ENCODE peak calls at places on chromosome 20, in five cellular contexts. E is PC-9, C is GM12878, D is breast epithelium, I is vagina. X is an unnamed sample.

GRCh38 chr20:50191065-50191565 is 485 bp downstream of the CEBPB start:
- DNase-seq in E (no peak), C (no peak), D (peak; percentile 49), I (peak; percentile 93), X (no peak)

GRCh38 chr20:4893709-4894108 is 107.6 kb downstream of the SLC23A2 start:
- DNase-seq in E (no peak), C (no peak), D (no peak), I (peak; percentile 27), X (no peak)

GRCh38 chr20:19802492-19803158 is 44.6 kb downstream of the RIN2 start:
- DNase-seq in E (peak; percentile 68), C (no peak), D (no peak), I (no peak), X (no peak)

GRCh38 chr20:38514947-38515346 is 42.3 kb downstream of the RALGAPB start:
- DNase-seq in E (no peak), C (no peak), D (no peak), I (no peak), X (no peak)

GRCh38 chr20:61850457-61850856 is 215.2 kb downstream of the TAF4 start:
- DNase-seq in E (no peak), C (no peak), D (no peak), I (no peak), X (no peak)

GRCh38 chr20:57109151-57109953 is 157.1 kb downstream of the BMP7 start:
- DNase-seq in E (no peak), C (no peak), D (no peak), I (no peak), X (no peak)

GRCh38 chr20:61757678-61758555 is 307.8 kb downstream of the TAF4 start:
- DNase-seq in E (peak; percentile 25), C (no peak), D (no peak), I (no peak), X (no peak)

GRCh38 chr20:6519556-6519955 is 247.9 kb upstream of the BMP2 start:
- DNase-seq in E (no peak), C (no peak), D (no peak), I (no peak), X (no peak)

GRCh38 chr20:4886771-4887527 is 114.4 kb downstream of the SLC23A2 start:
- DNase-seq in E (no peak), C (no peak), D (no peak), I (no peak), X (no peak)

GRCh38 chr20:51700809-51701285 is 67.3 kb downstream of the ATP9A start:
- DNase-seq in E (no peak), C (no peak), D (no peak), I (no peak), X (no peak)

GRCh38 chr20:20926222-20926905 is 179.8 kb downstream of the LINC00237 start:
- DNase-seq in E (no peak), C (no peak), D (no peak), I (no peak), X (no peak)

GRCh38 chr20:44646023-44646640 is 5.4 kb downstream of the ADA start:
- DNase-seq in E (no peak), C (peak; percentile 90), D (no peak), I (no peak), X (no peak)

GRCh38 chr20:19973920-19974620 is 43.1 kb upstream of the NAA20 start:
- DNase-seq in E (peak; percentile 78), C (no peak), D (peak; percentile 83), I (peak; percentile 93), X (peak; percentile 90)

GRCh38 chr20:64220420-64220819 is 35.1 kb upstream of the PCMTD2 start:
- DNase-seq in E (no peak), C (no peak), D (no peak), I (no peak), X (no peak)

GRCh38 chr20:60372282-60372681 is 414.1 kb downstream of the CDH26 start:
- DNase-seq in E (no peak), C (no peak), D (no peak), I (no peak), X (no peak)

GRCh38 chr20:47489448-47489872 is 12.2 kb upstream of the NCOA3 start:
- DNase-seq in E (no peak), C (no peak), D (no peak), I (no peak), X (peak; percentile 67)

GRCh38 chr20:44626278-44626677 is 25.2 kb downstream of the ADA start:
- DNase-seq in E (no peak), C (no peak), D (no peak), I (no peak), X (no peak)

GRCh38 chr20:45944151-45944964 is 9.9 kb downstream of the PCIF1 start:
- DNase-seq in E (peak; percentile 92), C (no peak), D (no peak), I (no peak), X (no peak)

GRCh38 chr20:47318596-47319516 is 37.6 kb downstream of the ZMYND8 start:
- DNase-seq in E (peak; percentile 75), C (no peak), D (peak; percentile 88), I (peak; percentile 98), X (peak; percentile 93)

GRCh38 chr20:709864-710761 is 34.5 kb upstream of the SCRT2 start:
- DNase-seq in E (no peak), C (no peak), D (no peak), I (no peak), X (no peak)

GRCh38 chr20:20864346-20865096 is 152.1 kb upstream of the RALGAPA2 start:
- DNase-seq in E (no peak), C (no peak), D (no peak), I (no peak), X (no peak)

GRCh38 chr20:49484180-49485140 is 2.0 kb upstream of the KCNB1 start:
- DNase-seq in E (peak; percentile 64), C (no peak), D (peak; percentile 60), I (no peak), X (peak; percentile 75)

GRCh38 chr20:22689246-22689645 is 104.9 kb upstream of the FOXA2 start:
- DNase-seq in E (no peak), C (no peak), D (no peak), I (peak; percentile 77), X (no peak)

GRCh38 chr20:48041078-48041780 is 255.9 kb upstream of the SULF2 start:
- DNase-seq in E (no peak), C (no peak), D (no peak), I (no peak), X (no peak)

GRCh38 chr20:47272893-47273590 is 83.5 kb downstream of the ZMYND8 start:
- DNase-seq in E (peak; percentile 58), C (peak; percentile 46), D (no peak), I (no peak), X (no peak)

GRCh38 chr20:9323622-9324021 is 190.8 kb upstream of the LAMP5 start:
- DNase-seq in E (no peak), C (no peak), D (no peak), I (no peak), X (no peak)

GRCh38 chr20:62927128-62927705 is 912 bp upstream of the DIDO1 start:
- DNase-seq in E (no peak), C (no peak), D (no peak), I (no peak), X (no peak)
- H3K4me1 ChIP-seq in E (peaks cover 35% of the 10 kb centered on the region), C (peaks cover 16% of the 10 kb centered on the region), D (peaks cover 41% of the 10 kb centered on the region), I (peaks cover 66% of the 10 kb centered on the region), X (no peaks in the 10 kb centered on the region)

GRCh38 chr20:33789109-33789857 is 21.9 kb upstream of the CHMP4B start:
- DNase-seq in E (peak; percentile 100), C (no peak), D (peak; percentile 87), I (no peak), X (no peak)
- H3K4me1 ChIP-seq in E (peaks cover 59% of the 10 kb centered on the region), C (peaks cover 10% of the 10 kb centered on the region), D (peaks cover 5% of the 10 kb centered on the region), I (peaks cover 9% of the 10 kb centered on the region), X (no peaks in the 10 kb centered on the region)

DNA sequence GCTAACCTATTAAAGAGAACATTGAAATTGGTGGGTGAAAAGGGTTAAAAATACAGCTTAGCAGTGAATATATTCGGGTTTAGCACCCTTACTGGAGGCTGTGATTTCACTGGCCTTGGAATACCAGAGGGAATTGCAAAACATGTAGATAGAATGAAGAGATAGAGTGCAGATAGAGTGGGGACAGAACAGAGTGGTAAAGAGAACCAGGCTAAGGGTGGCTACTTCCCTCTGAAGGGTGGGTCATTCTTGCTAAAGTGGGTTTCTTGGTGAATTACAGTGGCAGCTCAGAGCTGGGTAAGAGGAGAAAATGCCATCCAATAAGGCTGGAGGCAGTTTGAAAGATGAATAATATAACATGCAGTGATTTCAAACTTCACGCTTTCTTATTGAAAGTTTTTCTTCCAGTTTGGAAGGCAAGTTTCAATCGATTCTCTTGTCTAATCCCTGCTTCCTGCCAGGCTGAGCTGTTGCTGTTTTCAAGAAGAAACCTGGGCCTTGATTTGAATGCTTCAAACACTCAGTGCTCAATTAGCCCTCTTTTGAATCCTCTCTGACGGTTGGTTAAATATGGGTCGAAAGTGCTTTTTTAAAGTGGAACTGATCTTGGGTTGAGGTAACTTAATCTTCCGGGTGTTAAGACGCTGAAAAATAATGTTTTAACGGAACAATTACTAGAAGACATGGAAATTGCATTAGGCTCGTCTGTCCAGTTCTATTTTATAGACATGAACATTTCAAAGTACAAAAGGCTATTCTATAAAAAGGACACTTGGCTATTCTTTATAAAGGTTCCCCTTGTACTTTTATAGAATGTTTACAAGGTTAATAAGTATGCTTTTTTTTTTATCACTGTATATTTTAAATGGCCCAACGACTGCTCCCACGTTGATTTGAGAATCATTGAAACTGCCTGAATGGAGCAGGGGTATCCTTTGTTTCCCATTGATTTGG is 203.3 kb downstream of the BCAS1 start:
- DNase-seq in E (peak; percentile 63), C (peak; percentile 86), D (no peak), I (no peak), X (no peak)
- H3K4me1 ChIP-seq in E (peaks cover 75% of the 10 kb centered on the region), C (peaks cover 39% of the 10 kb centered on the region), D (peaks cover 15% of the 10 kb centered on the region), I (peaks cover 40% of the 10 kb centered on the region), X (no peaks in the 10 kb centered on the region)

GRCh38 chr20:25050501-25051350 is 7.2 kb downstream of the ACSS1 start:
- DNase-seq in E (peak; percentile 12), C (no peak), D (no peak), I (no peak), X (no peak)

GRCh38 chr20:25053207-25054132 is 4.5 kb downstream of the ACSS1 start:
- DNase-seq in E (peak; percentile 17), C (no peak), D (peak; percentile 64), I (no peak), X (peak; percentile 84)

GRCh38 chr20:25051386-25052155 is 6.4 kb downstream of the ACSS1 start:
- DNase-seq in E (peak; percentile 21), C (no peak), D (no peak), I (no peak), X (no peak)

GRCh38 chr20:25054133-25054820 is 3.7 kb downstream of the ACSS1 start:
- DNase-seq in E (peak; percentile 23), C (no peak), D (no peak), I (no peak), X (no peak)

DNA sequence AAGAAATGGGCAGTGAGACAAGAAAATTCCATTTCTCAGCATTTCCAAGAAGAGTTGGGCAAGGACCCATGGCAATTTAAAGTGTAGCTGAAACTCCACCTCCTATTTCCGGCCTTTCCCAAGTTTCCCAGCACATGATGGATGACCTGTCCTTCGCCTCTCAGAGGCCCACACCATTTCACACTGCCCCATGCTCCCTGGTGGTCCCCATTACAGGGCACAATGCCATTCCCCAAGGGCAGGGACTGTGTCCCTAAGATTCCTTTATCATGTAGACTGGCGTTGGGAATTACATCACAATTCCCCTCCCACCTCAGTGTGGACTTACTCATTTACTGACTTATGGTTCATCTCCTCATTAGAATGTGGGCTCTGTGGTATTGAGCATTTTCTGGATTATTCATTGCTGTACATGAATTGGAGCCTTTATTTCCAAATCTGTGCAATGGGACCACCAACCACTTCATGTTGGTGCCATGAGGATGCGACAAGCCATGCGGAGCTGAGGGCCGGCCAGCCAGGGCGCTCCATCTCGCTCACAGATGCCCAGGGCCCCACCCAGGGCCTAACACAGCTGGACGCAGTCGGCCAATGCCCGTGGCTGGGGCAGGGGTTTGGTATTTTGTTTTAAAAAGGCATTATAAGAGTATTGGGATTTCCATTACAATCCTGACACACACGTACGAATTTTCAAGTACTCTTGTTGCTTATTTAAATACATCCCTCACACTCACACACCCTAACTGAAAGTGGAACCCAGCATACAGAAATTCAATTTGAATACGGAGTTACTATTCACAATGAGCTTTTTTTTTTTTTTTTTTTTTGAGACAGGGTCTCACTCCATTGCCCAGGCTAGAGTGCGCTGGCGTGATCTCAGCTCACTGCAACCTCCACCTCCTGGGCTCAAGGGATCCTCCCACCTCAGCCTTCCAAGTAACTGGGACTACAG is 5.4 kb downstream of the ACSS1 start:
- DNase-seq in E (peak; percentile 26), C (no peak), D (no peak), I (no peak), X (no peak)
- H3K4me1 ChIP-seq in E (peaks cover 31% of the 10 kb centered on the region), C (peaks cover 44% of the 10 kb centered on the region), D (peaks cover 17% of the 10 kb centered on the region), I (peaks cover 97% of the 10 kb centered on the region), X (peaks cover 98% of the 10 kb centered on the region)